ENCODE peak calls at places on chromosomes 6 and 20, in four cellular contexts. D is foreskin fibroblast; O is activated T-helper 1 cell treated with anti-CD3 and anti-CD28 coated beads, Interleukin-12 subunit alpha, Interleukin-12 subunit beta, Interleukin-2, Interleukin-4 antibody, amounts not matched to agents 30 ng/mL and 10 ng/mL and 1 ng/mL, durations not matched to agents 14 hours and 24 hours and 36 hours; Z is SK-MEL-5. F is an unnamed sample.

GRCh38 chr6:21135484-21136005 is 458.0 kb upstream of the SOX4 start:
- DNase-seq in Z (no peak), D (no peak), O (no peak), F (no peak)

GRCh38 chr6:343226-343935 is 48.2 kb upstream of the IRF4 start:
- DNase-seq in D (no peak), Z (no peak), O (no peak), F (no peak)

GRCh38 chr20:20614391-20614790 is 98.1 kb downstream of the RALGAPA2 start:
- DNase-seq in O (no peak), D (no peak), Z (no peak), F (no peak)

GRCh38 chr6:166097914-166098522 is 69.6 kb downstream of the TBXT start:
- DNase-seq in O (peak), Z (peak), D (peak), F (peak)

GRCh38 chr6:56613247-56613851 is 29.3 kb downstream of the DST start:
- DNase-seq in Z (no peak), D (no peak), O (no peak), F (no peak)

GRCh38 chr6:52310932-52311331 is 26.4 kb upstream of the MCM3 start:
- DNase-seq in D (no peak), O (no peak), Z (peak), F (peak)

GRCh38 chr20:4805663-4806449 is 84.1 kb downstream of the PRND start:
- DNase-seq in Z (no peak), D (no peak), O (no peak), F (no peak)

GRCh38 chr6:139801571-139802321 is 427.3 kb upstream of the CITED2 start:
- DNase-seq in O (no peak), D (peak), Z (no peak), F (no peak)

GRCh38 chr20:38432292-38432691 is 2.8 kb downstream of the SNHG17 start:
- DNase-seq in D (no peak), O (no peak), Z (no peak), F (no peak)

GRCh38 chr6:142935553-142936517 is 9.1 kb downstream of the HIVEP2 start:
- DNase-seq in O (no peak), D (no peak), Z (no peak), F (no peak)

GRCh38 chr6:2982464-2983121 is 11.2 kb upstream of the SERPINB6 start:
- DNase-seq in Z (no peak), O (no peak), D (no peak), F (no peak)

GRCh38 chr6:56962451-56962850 is 7.5 kb downstream of the BEND6 start:
- DNase-seq in Z (no peak), D (peak), O (no peak), F (no peak)

GRCh38 chr20:34049897-34050695 is 56.4 kb downstream of the RALY start:
- DNase-seq in D (peak), O (no peak), Z (no peak), F (no peak)

GRCh38 chr6:135269399-135270005 is 88.4 kb downstream of the MYB start:
- DNase-seq in Z (no peak), D (no peak), O (no peak), F (no peak)

GRCh38 chr6:136889271-136890193 is 32.6 kb upstream of the SLC35D3 start:
- DNase-seq in D (no peak), O (no peak), Z (no peak), F (no peak)

GRCh38 chr6:43790031-43790430 is 20.0 kb downstream of the VEGFA start:
- DNase-seq in D (peak), O (no peak), Z (no peak), F (no peak)

GRCh38 chr20:47981242-47981641 is 196.0 kb upstream of the SULF2 start:
- DNase-seq in D (no peak), O (no peak), Z (no peak), F (no peak)

GRCh38 chr6:91083226-91083625 is 496.4 kb upstream of the MAP3K7 start:
- DNase-seq in Z (peak), O (no peak), D (peak), F (no peak)

GRCh38 chr6:95364016-95364604 is 213.2 kb upstream of the MANEA start:
- DNase-seq in D (peak), Z (peak), O (no peak), F (no peak)

GRCh38 chr20:15178581-15178980 is 841.2 kb upstream of the FLRT3 start:
- DNase-seq in O (no peak), D (no peak), Z (no peak), F (no peak)

GRCh38 chr20:21102252-21102609 is 3.9 kb downstream of the LINC00237 start:
- DNase-seq in D (peak), Z (no peak), O (no peak), F (no peak)

GRCh38 chr6:72649032-72649984 is 27.4 kb downstream of the KCNQ5 start:
- DNase-seq in D (peak), Z (peak), O (no peak), F (no peak)

GRCh38 chr6:28395918-28396317 is 3.6 kb downstream of the ZSCAN12 start:
- DNase-seq in D (no peak), Z (no peak), O (no peak), F (no peak)

GRCh38 chr6:132063204-132063603 is 112.0 kb upstream of the CCN2 start:
- DNase-seq in O (no peak), D (peak), Z (no peak), F (no peak)

GRCh38 chr20:20699144-20699543 is 13.3 kb downstream of the RALGAPA2 start:
- DNase-seq in D (peak), Z (no peak), O (no peak), F (no peak)

GRCh38 chr6:22102671-22103070 is 194.2 kb downstream of the PRL start:
- DNase-seq in O (no peak), Z (no peak), D (peak), F (no peak)

GRCh38 chr6:54892831-54893230 is 46.3 kb downstream of the FAM83B start:
- DNase-seq in O (no peak), D (peak), Z (no peak), F (no peak)

GRCh38 chr6:63887011-63887751 is 251.6 kb downstream of the PHF3 start:
- DNase-seq in Z (no peak), O (no peak), D (no peak), F (no peak)

GRCh38 chr6:90140683-90141082 is 156.0 kb downstream of the BACH2 start:
- DNase-seq in Z (no peak), D (no peak), O (no peak), F (no peak)